ENCODE peak calls at places on chromosomes 1 and 21, in eight cellular contexts. L is Peyer's patch, Y is lower lobe of right lung, P is heart right ventricle, W is spleen, T is OCI-LY7, S is PC-3, I is stomach. A is an unnamed sample.

GRCh38 chr1:153441238-153441755 is 19.2 kb downstream of the S100A7 start:
- DNase-seq in L (no peak), P (no peak), S (no peak), T (no peak), W (peak), I (no peak), Y (no peak), A (no peak)

GRCh38 chr1:12595839-12596821 is 21.9 kb downstream of the DHRS3 start:
- DNase-seq in S (peak), W (peak), Y (peak), L (peak), P (peak), T (no peak), I (peak), A (no peak)

GRCh38 chr1:157137051-157137772 is 983 bp downstream of the ETV3 start:
- DNase-seq in T (peak), W (no peak), I (no peak), S (peak), L (peak), P (no peak), Y (no peak), A (no peak)

GRCh38 chr1:60874703-60875102 is 207.7 kb upstream of the NFIA start:
- DNase-seq in Y (no peak), T (no peak), W (no peak), S (peak), P (no peak), I (no peak), L (no peak), A (no peak)

GRCh38 chr1:156245451-156246232 is 2.2 kb downstream of the PAQR6 start:
- DNase-seq in P (no peak), W (peak), Y (peak), T (no peak), L (peak), S (no peak), I (peak), A (peak)

GRCh38 chr1:28437924-28438699 is 67.7 kb upstream of the RCC1 start:
- DNase-seq in W (peak), P (peak), S (peak), T (no peak), Y (peak), I (peak), L (peak), A (no peak)

GRCh38 chr1:209106237-209106741 is 477.2 kb upstream of the CAMK1G start:
- DNase-seq in T (no peak), Y (no peak), S (peak), P (no peak), W (no peak), I (no peak), L (no peak), A (peak)

GRCh38 chr1:234957330-234958065 is 171.1 kb downstream of the TOMM20 start:
- DNase-seq in T (no peak), Y (no peak), P (no peak), L (peak), S (peak), I (peak), W (no peak), A (no peak)

GRCh38 chr1:197521118-197521739 is 253.2 kb downstream of the CRB1 start:
- DNase-seq in I (no peak), W (no peak), P (no peak), T (peak), S (peak), L (no peak), Y (no peak), A (peak)

GRCh38 chr1:1360511-1361169 is 2.3 kb upstream of the MXRA8 start:
- DNase-seq in I (no peak), L (no peak), P (peak), Y (no peak), T (no peak), S (peak), W (peak), A (no peak)

GRCh38 chr1:210344706-210345105 is 16.0 kb downstream of the HHAT start:
- DNase-seq in P (no peak), Y (no peak), I (no peak), S (peak), T (no peak), L (no peak), W (no peak), A (no peak)

GRCh38 chr1:84603941-84604830 is 29.9 kb upstream of the CTBS start:
- DNase-seq in L (no peak), S (peak), W (no peak), Y (no peak), P (peak), I (no peak), T (no peak), A (no peak)

GRCh38 chr1:197321821-197322220 is 53.8 kb downstream of the CRB1 start:
- DNase-seq in Y (no peak), I (no peak), W (no peak), T (no peak), L (no peak), P (no peak), S (no peak), A (no peak)

GRCh38 chr21:15057290-15057689 is 7.5 kb downstream of the NRIP1 start:
- DNase-seq in W (no peak), L (no peak), I (no peak), T (no peak), Y (no peak), P (no peak), S (no peak), A (no peak)

GRCh38 chr1:105608713-105609112 is 1447.8 kb upstream of the PRMT6 start:
- DNase-seq in T (no peak), I (no peak), Y (no peak), W (no peak), P (no peak), L (no peak), S (peak), A (no peak)
- TF ChIP-seq CTCF in T (peak), I (no peak), Y (no peak), W (no peak), P (no peak), L (no peak), S (peak), A (no peak)

GRCh38 chr1:21668232-21669032 is 725 bp downstream of the RAP1GAP start:
- DNase-seq in W (peak), T (no peak), S (no peak), L (no peak), Y (no peak), I (peak), P (no peak), A (no peak)

GRCh38 chr1:21669287-21670058 is at the start of gene RAP1GAP:
- DNase-seq in Y (peak), W (peak), S (no peak), P (no peak), L (no peak), T (no peak), I (peak), A (no peak)

GRCh38 chr1:21667348-21668231 is 1.6 kb downstream of the RAP1GAP start:
- DNase-seq in T (no peak), W (no peak), S (no peak), Y (no peak), P (no peak), L (no peak), I (no peak), A (no peak)

GRCh38 chr1:21670059-21670881 is 1.1 kb upstream of the RAP1GAP start:
- DNase-seq in I (no peak), L (no peak), W (no peak), P (no peak), T (no peak), Y (no peak), S (no peak), A (no peak)

DNA sequence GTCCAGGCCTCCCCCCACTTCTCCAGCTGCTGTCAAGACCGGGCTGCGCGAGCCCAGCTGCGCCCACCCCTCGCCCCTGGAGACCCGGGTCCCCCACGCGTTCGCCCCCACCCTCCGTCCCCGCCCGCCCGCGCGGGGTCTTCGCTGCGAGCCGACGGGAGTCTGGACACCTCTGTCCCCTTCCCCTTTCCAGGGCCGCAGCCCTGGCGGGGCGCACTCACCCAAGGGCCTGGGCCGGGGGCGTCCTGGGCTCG is 197 bp downstream of the RAP1GAP start:
- DNase-seq in P (no peak), S (no peak), W (peak), Y (no peak), L (no peak), T (no peak), I (no peak), A (no peak)
- H3K4me3 ChIP-seq in P (peak), S (peak), W (peak), Y (peak), L (peak), T (no peak), I (peak), A (no peak)

GRCh38 chr21:37253991-37254390 is 13.1 kb downstream of the VPS26C start:
- DNase-seq in T (no peak), P (no peak), W (no peak), L (no peak), I (no peak), S (no peak), Y (no peak), A (no peak)

GRCh38 chr21:37257526-37257966 is 9.6 kb downstream of the VPS26C start:
- DNase-seq in W (peak), L (peak), P (no peak), I (no peak), S (peak), Y (peak), T (no peak), A (no peak)

GRCh38 chr21:37259426-37259825 is 7.7 kb downstream of the VPS26C start:
- DNase-seq in I (no peak), T (no peak), S (no peak), Y (no peak), L (no peak), P (no peak), W (no peak), A (no peak)

GRCh38 chr21:37263827-37264226 is 3.3 kb downstream of the VPS26C start:
- DNase-seq in Y (no peak), T (no peak), L (no peak), P (no peak), S (no peak), W (no peak), I (no peak), A (no peak)

DNA sequence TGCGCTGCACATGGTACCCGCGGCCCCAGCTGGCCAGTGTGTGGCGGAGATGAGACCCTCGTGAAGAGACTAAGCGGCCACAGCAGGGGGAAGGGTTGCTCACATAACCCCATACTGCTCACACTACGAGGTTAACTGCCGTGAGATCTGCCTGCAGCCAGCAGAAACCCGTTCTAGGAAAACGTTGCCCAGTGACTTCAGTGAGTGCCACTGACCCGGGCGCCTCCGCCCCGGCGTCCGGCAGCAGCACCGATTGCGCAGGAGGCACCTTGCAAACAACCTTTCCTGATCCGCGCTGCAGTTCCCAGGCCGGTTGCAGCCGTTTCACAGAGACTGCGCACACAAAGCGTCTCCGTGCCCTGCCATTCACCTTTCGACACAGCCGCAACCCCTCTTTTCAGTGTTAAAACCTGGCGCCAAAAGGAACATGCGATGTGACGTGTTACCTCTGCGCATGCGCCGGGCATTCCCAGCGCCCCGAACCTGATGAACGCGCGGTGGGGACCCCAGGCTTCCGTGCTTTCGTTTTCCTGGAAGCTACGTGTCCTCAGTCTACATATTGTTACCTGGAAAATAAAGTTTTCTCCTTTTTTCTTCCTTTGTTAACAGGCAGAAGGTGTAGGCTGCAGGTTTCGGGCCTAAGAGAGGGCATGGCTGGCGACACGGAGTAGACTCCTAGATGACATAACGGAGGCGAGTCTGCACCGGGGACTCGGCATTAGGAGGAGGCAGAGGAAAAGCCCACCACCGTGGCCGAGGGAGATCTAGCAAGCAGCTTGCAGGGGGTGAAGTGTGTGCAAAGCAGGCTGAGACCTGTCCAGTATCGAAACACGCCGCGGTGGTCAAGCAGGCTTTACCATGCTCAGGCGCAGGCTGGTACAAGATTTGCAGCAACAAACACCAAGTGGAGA is 8.9 kb downstream of the VPS26C start:
- DNase-seq in L (peak), W (peak), T (no peak), Y (peak), S (peak), P (peak), I (peak), A (peak)
- TF ChIP-seq CTCF in L (no peak), W (no peak), T (no peak), Y (no peak), S (no peak), P (no peak), I (no peak), A (no peak)

GRCh38 chr1:59641861-59642260 is 172.9 kb upstream of the HOOK1 start:
- DNase-seq in Y (no peak), L (no peak), T (no peak), P (no peak), I (no peak), W (no peak), S (no peak), A (no peak)

GRCh38 chr1:59640851-59641250 is 173.9 kb upstream of the HOOK1 start:
- DNase-seq in Y (no peak), L (no peak), I (no peak), S (no peak), W (no peak), P (peak), T (no peak), A (no peak)

GRCh38 chr1:59643526-59643925 is 171.2 kb upstream of the HOOK1 start:
- DNase-seq in T (no peak), Y (no peak), P (no peak), I (no peak), W (no peak), L (no peak), S (no peak), A (no peak)

GRCh38 chr1:59645893-59646292 is 168.9 kb upstream of the HOOK1 start:
- DNase-seq in I (no peak), W (no peak), Y (no peak), T (no peak), S (no peak), L (no peak), P (no peak), A (no peak)
- H3K4me3 ChIP-seq in I (no peak), W (no peak), Y (no peak), T (no peak), S (no peak), L (no peak), P (no peak), A (no peak)